ENCODE peak calls at places on chromosomes 12 and 14, in seven cellular contexts. One of them, this sample, is unnamed.

GRCh38 chr14:101499513-101499912 is 61.8 kb upstream of the DIO3 start:
- DNase-seq in esophagus muscularis mucosa: no peak
- DNase-seq in neural crest cell: no peak
- DNase-seq in GM13977: no peak
- DNase-seq in lower leg skin: peak
- DNase-seq in mammary epithelial cell: no peak
- DNase-seq in B cell: peak
- DNase-seq in this sample: no peak

GRCh38 chr14:105456736-105457703 is 17.6 kb upstream of the CRIP2 start:
- DNase-seq in B cell: no peak
- DNase-seq in mammary epithelial cell: no peak
- DNase-seq in GM13977: no peak
- DNase-seq in esophagus muscularis mucosa: no peak
- DNase-seq in neural crest cell: no peak
- DNase-seq in lower leg skin: no peak
- DNase-seq in this sample: no peak

GRCh38 chr14:53855574-53855973 is 101.1 kb downstream of the BMP4 start:
- DNase-seq in lower leg skin: no peak
- DNase-seq in mammary epithelial cell: peak
- DNase-seq in GM13977: no peak
- DNase-seq in esophagus muscularis mucosa: peak
- DNase-seq in neural crest cell: no peak
- DNase-seq in B cell: no peak
- DNase-seq in this sample: no peak

GRCh38 chr12:131007031-131007793 is 53.5 kb downstream of the ADGRD1 start:
- DNase-seq in B cell: no peak
- DNase-seq in esophagus muscularis mucosa: no peak
- DNase-seq in mammary epithelial cell: no peak
- DNase-seq in GM13977: no peak
- DNase-seq in neural crest cell: no peak
- DNase-seq in lower leg skin: no peak
- DNase-seq in this sample: no peak

GRCh38 chr14:24268225-24268624 is 3.2 kb downstream of the RABGGTA start:
- DNase-seq in esophagus muscularis mucosa: no peak
- DNase-seq in mammary epithelial cell: no peak
- DNase-seq in B cell: no peak
- DNase-seq in lower leg skin: no peak
- DNase-seq in neural crest cell: no peak
- DNase-seq in GM13977: no peak
- DNase-seq in this sample: no peak

GRCh38 chr12:58803893-58804292 is 116.4 kb downstream of the LRIG3 start:
- DNase-seq in neural crest cell: no peak
- DNase-seq in lower leg skin: no peak
- DNase-seq in B cell: no peak
- DNase-seq in esophagus muscularis mucosa: no peak
- DNase-seq in mammary epithelial cell: peak
- DNase-seq in GM13977: no peak
- DNase-seq in this sample: no peak

GRCh38 chr12:63163542-63163941 is 12.5 kb upstream of the AVPR1A start:
- DNase-seq in lower leg skin: no peak
- DNase-seq in mammary epithelial cell: no peak
- DNase-seq in esophagus muscularis mucosa: no peak
- DNase-seq in neural crest cell: no peak
- DNase-seq in B cell: no peak
- DNase-seq in GM13977: no peak
- DNase-seq in this sample: no peak

GRCh38 chr12:94640134-94640928 is 10.0 kb downstream of the TMCC3 start:
- DNase-seq in GM13977: peak
- DNase-seq in neural crest cell: no peak
- DNase-seq in mammary epithelial cell: peak
- DNase-seq in lower leg skin: no peak
- DNase-seq in esophagus muscularis mucosa: no peak
- DNase-seq in B cell: no peak
- DNase-seq in this sample: peak

GRCh38 chr12:11621797-11622423 is 27.6 kb upstream of the ETV6 start:
- DNase-seq in neural crest cell: no peak
- DNase-seq in lower leg skin: no peak
- DNase-seq in esophagus muscularis mucosa: no peak
- DNase-seq in B cell: peak
- DNase-seq in GM13977: no peak
- DNase-seq in mammary epithelial cell: no peak
- DNase-seq in this sample: peak

GRCh38 chr12:49632401-49632800 is 9.0 kb downstream of the PRPF40B start:
- DNase-seq in mammary epithelial cell: no peak
- DNase-seq in lower leg skin: no peak
- DNase-seq in neural crest cell: no peak
- DNase-seq in esophagus muscularis mucosa: no peak
- DNase-seq in GM13977: no peak
- DNase-seq in B cell: no peak
- DNase-seq in this sample: no peak

GRCh38 chr12:67354966-67355365 is 85.8 kb downstream of the CAND1 start:
- DNase-seq in esophagus muscularis mucosa: no peak
- DNase-seq in neural crest cell: no peak
- DNase-seq in B cell: no peak
- DNase-seq in lower leg skin: no peak
- DNase-seq in mammary epithelial cell: no peak
- DNase-seq in GM13977: no peak
- DNase-seq in this sample: no peak

GRCh38 chr12:12539411-12539810 is 23.3 kb downstream of the DUSP16 start:
- DNase-seq in lower leg skin: no peak
- DNase-seq in mammary epithelial cell: peak
- DNase-seq in neural crest cell: no peak
- DNase-seq in GM13977: no peak
- DNase-seq in esophagus muscularis mucosa: no peak
- DNase-seq in B cell: no peak
- DNase-seq in this sample: no peak

GRCh38 chr12:6554168-6554989 is 1.5 kb downstream of the IFFO1 start:
- DNase-seq in GM13977: peak
- DNase-seq in B cell: peak
- DNase-seq in neural crest cell: peak
- DNase-seq in esophagus muscularis mucosa: no peak
- DNase-seq in mammary epithelial cell: no peak
- DNase-seq in lower leg skin: no peak
- DNase-seq in this sample: peak

GRCh38 chr12:60100150-60100549 is 504.3 kb downstream of the SLC16A7 start:
- DNase-seq in lower leg skin: no peak
- DNase-seq in GM13977: no peak
- DNase-seq in esophagus muscularis mucosa: no peak
- DNase-seq in B cell: no peak
- DNase-seq in neural crest cell: no peak
- DNase-seq in mammary epithelial cell: no peak
- DNase-seq in this sample: no peak

GRCh38 chr12:94225924-94226630 is 77.7 kb downstream of the PLXNC1 start:
- DNase-seq in neural crest cell: no peak
- DNase-seq in GM13977: no peak
- DNase-seq in lower leg skin: no peak
- DNase-seq in B cell: no peak
- DNase-seq in mammary epithelial cell: no peak
- DNase-seq in esophagus muscularis mucosa: peak
- DNase-seq in this sample: no peak

GRCh38 chr12:131371580-131372475 is 339.1 kb upstream of the SFSWAP start:
- DNase-seq in B cell: peak
- DNase-seq in GM13977: no peak
- DNase-seq in esophagus muscularis mucosa: no peak
- DNase-seq in neural crest cell: no peak
- DNase-seq in mammary epithelial cell: no peak
- DNase-seq in lower leg skin: peak
- DNase-seq in this sample: peak

GRCh38 chr12:27521981-27522380 is 2.0 kb upstream of the PPFIBP1 start:
- DNase-seq in B cell: no peak
- DNase-seq in mammary epithelial cell: no peak
- DNase-seq in neural crest cell: no peak
- DNase-seq in esophagus muscularis mucosa: no peak
- DNase-seq in GM13977: no peak
- DNase-seq in lower leg skin: no peak
- DNase-seq in this sample: no peak

GRCh38 chr14:42911642-42912041 is 1305.0 kb downstream of the LRFN5 start:
- DNase-seq in lower leg skin: no peak
- DNase-seq in B cell: no peak
- DNase-seq in neural crest cell: no peak
- DNase-seq in esophagus muscularis mucosa: no peak
- DNase-seq in GM13977: no peak
- DNase-seq in mammary epithelial cell: no peak
- DNase-seq in this sample: no peak
- TF ChIP-seq CTCF in lower leg skin: no peak
- TF ChIP-seq CTCF in B cell: no peak
- TF ChIP-seq CTCF in neural crest cell: peak
- TF ChIP-seq CTCF in esophagus muscularis mucosa: no peak
- TF ChIP-seq CTCF in GM13977: no peak
- TF ChIP-seq CTCF in mammary epithelial cell: no peak
- TF ChIP-seq CTCF in this sample: no peak

GRCh38 chr12:24960222-24960855 is 11.4 kb upstream of the BCAT1 start:
- DNase-seq in GM13977: no peak
- DNase-seq in neural crest cell: peak
- DNase-seq in esophagus muscularis mucosa: no peak
- DNase-seq in lower leg skin: no peak
- DNase-seq in B cell: peak
- DNase-seq in mammary epithelial cell: peak
- DNase-seq in this sample: peak
- TF ChIP-seq CTCF in GM13977: peak
- TF ChIP-seq CTCF in neural crest cell: peak
- TF ChIP-seq CTCF in esophagus muscularis mucosa: no peak
- TF ChIP-seq CTCF in lower leg skin: no peak
- TF ChIP-seq CTCF in B cell: peak
- TF ChIP-seq CTCF in mammary epithelial cell: peak
- TF ChIP-seq CTCF in this sample: peak

DNA sequence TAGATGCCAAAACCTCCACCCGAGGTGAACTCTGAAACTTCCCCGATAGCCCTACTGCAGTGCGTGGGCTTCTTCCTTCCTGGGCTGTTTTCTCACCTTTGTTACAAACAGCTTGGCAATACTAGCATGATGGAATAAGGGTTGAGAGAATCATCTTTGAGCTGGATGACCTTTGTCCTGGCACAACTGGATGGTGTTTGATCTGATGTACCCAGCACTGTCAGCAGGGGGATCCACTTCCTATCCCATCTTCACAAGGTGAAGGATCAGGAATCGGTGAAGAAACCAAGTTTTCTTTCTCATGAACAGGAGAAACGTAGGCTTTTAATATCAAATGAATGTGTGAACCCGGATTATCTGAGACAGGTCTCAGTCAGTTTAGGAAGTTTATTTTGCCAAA is 19.5 kb upstream of the LRRC10 start:
- DNase-seq in neural crest cell: no peak
- DNase-seq in lower leg skin: no peak
- DNase-seq in esophagus muscularis mucosa: no peak
- DNase-seq in GM13977: no peak
- DNase-seq in mammary epithelial cell: no peak
- DNase-seq in B cell: no peak
- DNase-seq in this sample: no peak
- TF ChIP-seq CTCF in neural crest cell: peak
- TF ChIP-seq CTCF in lower leg skin: no peak
- TF ChIP-seq CTCF in esophagus muscularis mucosa: no peak
- TF ChIP-seq CTCF in GM13977: no peak
- TF ChIP-seq CTCF in mammary epithelial cell: peak
- TF ChIP-seq CTCF in B cell: no peak
- TF ChIP-seq CTCF in this sample: peak

DNA sequence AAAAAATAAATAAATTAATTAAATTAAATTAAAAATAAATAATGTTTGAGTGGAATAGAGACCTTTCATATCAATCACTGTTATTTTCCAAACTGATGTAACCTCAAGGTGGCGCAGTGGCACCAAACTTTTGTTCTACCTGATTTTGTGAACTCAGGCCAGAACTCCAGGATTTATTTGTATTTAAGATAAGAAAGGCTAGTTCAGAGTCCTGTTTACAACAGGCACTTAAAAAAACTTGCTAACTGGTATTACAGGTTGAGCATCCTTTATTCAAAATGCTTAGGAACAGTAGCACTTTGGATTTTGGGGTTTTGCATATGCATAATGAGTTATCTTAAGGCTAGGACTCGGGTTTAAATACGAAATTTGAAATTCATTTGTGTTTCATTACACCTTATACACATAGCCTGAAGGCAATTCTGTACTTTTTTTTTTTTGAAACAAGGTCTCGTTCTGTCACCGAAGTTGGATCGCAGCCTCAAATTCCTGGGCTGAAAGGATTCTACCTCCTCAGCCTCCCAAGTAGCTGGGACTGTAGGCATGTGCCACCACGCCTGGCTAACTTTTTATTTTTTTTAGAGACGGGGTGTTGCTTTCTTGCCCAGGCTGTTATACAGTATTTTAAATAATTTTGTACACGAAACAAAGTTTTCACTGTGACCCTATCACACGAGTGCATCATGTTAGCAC is 32.4 kb downstream of the YY1 start:
- DNase-seq in esophagus muscularis mucosa: no peak
- DNase-seq in GM13977: no peak
- DNase-seq in B cell: no peak
- DNase-seq in lower leg skin: no peak
- DNase-seq in neural crest cell: no peak
- DNase-seq in mammary epithelial cell: peak
- DNase-seq in this sample: no peak
- TF ChIP-seq CTCF in esophagus muscularis mucosa: no peak
- TF ChIP-seq CTCF in GM13977: peak
- TF ChIP-seq CTCF in B cell: peak
- TF ChIP-seq CTCF in lower leg skin: no peak
- TF ChIP-seq CTCF in neural crest cell: peak
- TF ChIP-seq CTCF in mammary epithelial cell: peak
- TF ChIP-seq CTCF in this sample: peak

GRCh38 chr12:54935235-54935951 is 49.2 kb downstream of the TESPA1 start:
- DNase-seq in neural crest cell: no peak
- DNase-seq in GM13977: peak
- DNase-seq in B cell: no peak
- DNase-seq in esophagus muscularis mucosa: no peak
- DNase-seq in lower leg skin: no peak
- DNase-seq in mammary epithelial cell: peak
- DNase-seq in this sample: peak
- TF ChIP-seq CTCF in neural crest cell: no peak
- TF ChIP-seq CTCF in GM13977: peak
- TF ChIP-seq CTCF in B cell: no peak
- TF ChIP-seq CTCF in esophagus muscularis mucosa: no peak
- TF ChIP-seq CTCF in lower leg skin: no peak
- TF ChIP-seq CTCF in mammary epithelial cell: no peak
- TF ChIP-seq CTCF in this sample: peak

GRCh38 chr12:115898670-115899069 is 378.8 kb downstream of the MED13L start:
- DNase-seq in GM13977: no peak
- DNase-seq in neural crest cell: no peak
- DNase-seq in lower leg skin: peak
- DNase-seq in B cell: no peak
- DNase-seq in mammary epithelial cell: no peak
- DNase-seq in esophagus muscularis mucosa: no peak
- DNase-seq in this sample: peak
- TF ChIP-seq CTCF in GM13977: peak
- TF ChIP-seq CTCF in neural crest cell: no peak
- TF ChIP-seq CTCF in lower leg skin: no peak
- TF ChIP-seq CTCF in B cell: no peak
- TF ChIP-seq CTCF in mammary epithelial cell: peak
- TF ChIP-seq CTCF in esophagus muscularis mucosa: no peak
- TF ChIP-seq CTCF in this sample: no peak

GRCh38 chr12:10175849-10176641 is 2.8 kb upstream of the TMEM52B start:
- DNase-seq in esophagus muscularis mucosa: peak
- DNase-seq in mammary epithelial cell: peak
- DNase-seq in neural crest cell: no peak
- DNase-seq in B cell: no peak
- DNase-seq in lower leg skin: no peak
- DNase-seq in GM13977: no peak
- DNase-seq in this sample: no peak
- TF ChIP-seq CTCF in esophagus muscularis mucosa: no peak
- TF ChIP-seq CTCF in mammary epithelial cell: no peak
- TF ChIP-seq CTCF in neural crest cell: no peak
- TF ChIP-seq CTCF in B cell: no peak
- TF ChIP-seq CTCF in lower leg skin: no peak
- TF ChIP-seq CTCF in GM13977: no peak
- TF ChIP-seq CTCF in this sample: no peak

This sample was measured in GM12865.